ENCODE peak calls at places on chromosomes 13 and 19, in six cellular contexts. K is fibroblast of pulmonary artery, W is MM.1S, Q is heart left ventricle, O is foreskin fibroblast, T is upper lobe of left lung. R is an unnamed sample.

GRCh38 chr13:110662105-110662504 is 43.8 kb downstream of the CARS2 start:
- DNase-seq in K (no peak), Q (no peak), W (no peak), T (peak), O (no peak), R (no peak)

GRCh38 chr13:31440132-31440531 is 240.4 kb downstream of the B3GLCT start:
- DNase-seq in T (no peak), K (no peak), W (no peak), O (no peak), Q (no peak), R (no peak)

GRCh38 chr13:43134896-43135295 is 111.5 kb downstream of the DNAJC15 start:
- DNase-seq in O (no peak), W (no peak), K (no peak), Q (no peak), T (no peak), R (no peak)

GRCh38 chr13:110396913-110397379 is 89.9 kb downstream of the COL4A2 start:
- DNase-seq in O (peak), Q (peak), K (peak), W (no peak), T (no peak), R (no peak)

GRCh38 chr19:33235269-33235995 is 9.8 kb upstream of the SLC7A10 start:
- DNase-seq in T (peak), Q (peak), O (peak), K (peak), W (peak), R (peak)

GRCh38 chr19:52601025-52601973 is 31.2 kb downstream of the ZNF701 start:
- DNase-seq in Q (peak), K (peak), T (peak), W (peak), O (peak), R (peak)

GRCh38 chr13:28792992-28793391 is 27.1 kb upstream of the MTUS2 start:
- DNase-seq in O (peak), K (peak), T (no peak), W (no peak), Q (no peak), R (no peak)

GRCh38 chr19:31350693-31351211 is 1.5 kb upstream of the TSHZ3 start:
- DNase-seq in T (peak), W (no peak), Q (peak), K (peak), O (peak), R (no peak)

GRCh38 chr19:1525343-1525742 is 1.5 kb downstream of the PLK5 start:
- DNase-seq in Q (no peak), K (no peak), O (no peak), T (no peak), W (no peak), R (no peak)

GRCh38 chr13:39269411-39269810 is 231.2 kb downstream of the NHLRC3 start:
- DNase-seq in Q (no peak), W (no peak), K (no peak), O (no peak), T (no peak), R (no peak)

GRCh38 chr13:28299941-28300340 is 161.6 kb downstream of the PAN3 start:
- DNase-seq in T (no peak), Q (no peak), W (no peak), K (no peak), O (no peak), R (no peak)

GRCh38 chr19:48881741-48882657 is 9.8 kb downstream of the PPP1R15A start:
- DNase-seq in W (peak), O (no peak), Q (no peak), T (no peak), K (no peak), R (no peak)

GRCh38 chr13:30463820-30464495 is 1.8 kb downstream of the HMGB1 start:
- DNase-seq in W (peak), Q (peak), O (peak), T (no peak), K (peak), R (peak)

GRCh38 chr13:39159393-39159792 is 121.1 kb downstream of the NHLRC3 start:
- DNase-seq in Q (no peak), O (no peak), T (no peak), K (no peak), W (no peak), R (no peak)

GRCh38 chr19:16951529-16951928 is 62.7 kb downstream of the F2RL3 start:
- DNase-seq in K (no peak), O (no peak), Q (no peak), W (no peak), T (no peak), R (peak)

GRCh38 chr19:3980353-3981251 is 4.7 kb downstream of the EEF2 start:
- DNase-seq in K (no peak), W (no peak), Q (no peak), T (peak), O (no peak), R (no peak)

GRCh38 chr19:45531349-45531748 is 24.1 kb downstream of the VASP start:
- DNase-seq in Q (no peak), T (no peak), K (no peak), O (no peak), W (no peak), R (no peak)

GRCh38 chr19:55703790-55704215 is 28.8 kb downstream of the EPN1 start:
- DNase-seq in W (no peak), O (peak), Q (no peak), K (peak), T (peak), R (peak)

GRCh38 chr19:46784262-46785053 is 3.9 kb downstream of the SLC1A5 start:
- DNase-seq in O (no peak), T (peak), W (peak), Q (peak), K (peak), R (peak)

GRCh38 chr19:13748169-13748884 is 16.0 kb upstream of the MRI1 start:
- DNase-seq in K (peak), W (peak), Q (no peak), T (no peak), O (peak), R (no peak)

GRCh38 chr13:79459906-79460305 is 21.0 kb upstream of the NDFIP2 start:
- DNase-seq in O (no peak), W (no peak), K (no peak), Q (no peak), T (no peak), R (no peak)

GRCh38 chr13:98456423-98456845 is 120.5 kb downstream of the STK24 start:
- DNase-seq in T (no peak), O (no peak), K (no peak), W (no peak), Q (no peak), R (no peak)

GRCh38 chr13:98458431-98458830 is 118.5 kb downstream of the STK24 start:
- DNase-seq in Q (no peak), W (no peak), O (no peak), K (no peak), T (peak), R (no peak)

GRCh38 chr13:98459171-98459681 is 117.7 kb downstream of the STK24 start:
- DNase-seq in O (no peak), Q (no peak), W (no peak), T (peak), K (no peak), R (no peak)

GRCh38 chr13:98454389-98454881 is 122.5 kb downstream of the STK24 start:
- DNase-seq in O (peak), Q (no peak), T (no peak), K (peak), W (no peak), R (no peak)

GRCh38 chr13:98457053-98457452 is 119.9 kb downstream of the STK24 start:
- DNase-seq in K (no peak), O (no peak), T (peak), W (no peak), Q (no peak), R (no peak)
- TF ChIP-seq CTCF in K (no peak), O (no peak), T (no peak), W (no peak), Q (no peak), R (no peak)

GRCh38 chr13:102197193-102197592 is 204.7 kb downstream of the FGF14 start:
- DNase-seq in K (no peak), W (no peak), Q (no peak), T (no peak), O (peak), R (no peak)
- TF ChIP-seq CTCF in K (no peak), W (peak), Q (no peak), T (no peak), O (peak), R (no peak)

DNA sequence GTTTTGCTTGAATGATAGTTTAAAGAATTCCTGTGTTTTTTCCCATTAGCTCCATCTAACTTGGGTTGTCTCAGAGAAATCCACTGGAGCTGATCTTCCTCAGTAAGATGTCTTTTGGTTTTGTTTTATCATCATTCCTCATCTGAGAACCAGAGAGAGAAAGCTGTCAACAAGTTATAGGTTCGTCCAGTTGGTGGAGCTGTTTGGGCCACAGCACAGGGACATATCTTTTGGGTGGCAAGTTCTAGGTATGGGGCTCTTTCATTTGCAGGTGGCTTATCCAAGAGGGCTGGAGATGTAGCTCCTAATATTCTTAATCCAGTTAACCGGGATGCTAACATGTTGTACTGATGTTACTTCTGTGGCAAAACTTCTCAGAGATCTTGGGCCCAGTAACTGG is 174.2 kb downstream of the KCNRG start:
- DNase-seq in T (no peak), Q (no peak), O (no peak), K (no peak), W (no peak), R (no peak)
- TF ChIP-seq CTCF in T (no peak), Q (no peak), O (no peak), K (no peak), W (peak), R (no peak)

DNA sequence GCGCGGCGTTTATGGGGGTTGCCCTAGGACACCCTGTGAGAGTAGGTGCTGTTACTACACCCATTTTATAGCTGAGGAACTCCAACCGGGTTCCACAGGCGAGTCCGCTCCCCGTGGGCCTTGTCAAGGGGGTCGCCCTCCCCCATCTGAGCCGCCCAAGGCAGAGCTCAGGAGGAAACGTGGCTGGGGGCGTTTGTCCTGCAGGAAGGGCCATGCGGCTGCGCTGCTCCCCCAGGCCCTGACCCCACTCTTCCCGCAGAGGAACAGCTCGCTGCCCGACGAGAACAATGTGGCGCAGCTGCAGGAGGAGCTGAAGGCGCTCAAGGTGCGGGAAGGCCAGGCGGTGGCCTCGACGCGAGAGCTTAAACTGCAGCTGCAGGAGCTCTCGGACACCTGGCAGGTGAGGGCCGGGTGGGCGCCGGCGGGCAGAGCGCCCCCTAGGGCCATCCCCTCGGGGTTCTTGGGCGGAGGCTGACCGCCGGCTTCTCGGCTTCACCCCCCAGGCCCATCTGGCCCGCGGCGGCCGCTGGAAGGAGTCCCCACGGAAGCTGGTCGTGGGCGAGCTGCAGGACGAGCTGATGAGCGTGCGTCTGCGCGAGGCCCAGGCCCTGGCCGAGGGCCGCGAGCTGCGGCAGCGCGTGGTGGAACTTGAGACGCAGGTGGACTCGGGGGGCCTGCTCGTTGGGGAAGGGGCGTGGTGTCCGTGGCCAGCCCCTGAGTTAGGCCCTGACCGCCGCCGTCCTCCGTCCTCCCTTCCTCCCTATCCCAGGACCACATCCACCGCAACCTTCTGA is 12.4 kb downstream of the PRR36 start:
- DNase-seq in W (no peak), Q (no peak), O (no peak), K (no peak), T (peak), R (no peak)
- TF ChIP-seq CTCF in W (no peak), Q (no peak), O (no peak), K (no peak), T (no peak), R (no peak)

GRCh38 chr19:20247016-20247683 is 80.1 kb downstream of the ZNF486 start:
- DNase-seq in K (peak), Q (no peak), T (no peak), W (no peak), O (no peak), R (no peak)
- TF ChIP-seq CTCF in K (peak), Q (peak), T (no peak), W (peak), O (no peak), R (no peak)

GRCh38 chr13:89902223-89902622 is 1445.3 kb upstream of the MIR17HG start:
- DNase-seq in T (no peak), K (no peak), Q (no peak), W (no peak), O (no peak), R (no peak)

GRCh38 chr13:89899302-89900103 is 1448.0 kb upstream of the MIR17HG start:
- DNase-seq in O (no peak), T (no peak), Q (no peak), K (no peak), W (no peak), R (no peak)

GRCh38 chr13:89900104-89900760 is 1447.3 kb upstream of the MIR17HG start:
- DNase-seq in T (no peak), K (no peak), Q (no peak), W (no peak), O (no peak), R (no peak)

GRCh38 chr13:89903115-89903514 is 1444.4 kb upstream of the MIR17HG start:
- DNase-seq in W (no peak), T (no peak), K (no peak), Q (no peak), O (no peak), R (no peak)

DNA sequence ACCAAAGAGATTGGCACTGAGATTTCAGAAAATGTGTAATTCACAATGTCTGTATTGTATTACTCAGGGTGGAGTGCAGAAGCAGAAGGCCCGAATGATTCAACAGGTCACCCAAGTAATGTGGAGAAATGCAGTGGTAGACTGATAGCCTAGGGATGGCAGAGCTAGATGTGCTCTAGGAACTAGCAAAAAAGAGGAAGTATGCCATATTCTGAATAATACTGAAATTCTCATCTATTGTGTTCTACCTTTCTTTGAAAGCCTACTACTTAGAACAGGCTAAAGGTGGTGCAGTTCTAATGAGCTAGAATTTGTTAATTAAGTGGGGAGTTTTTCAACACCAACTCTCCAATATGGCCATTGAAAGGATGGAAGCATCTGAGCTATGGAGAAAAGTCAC is 1449.8 kb upstream of the MIR17HG start:
- DNase-seq in W (peak), T (no peak), O (no peak), Q (no peak), K (no peak), R (peak)
- TF ChIP-seq CTCF in W (no peak), T (no peak), O (no peak), Q (no peak), K (no peak), R (no peak)

GRCh38 chr13:21089827-21090226 is 28.4 kb upstream of the LATS2 start:
- DNase-seq in O (no peak), K (no peak), W (no peak), Q (no peak), T (no peak), R (no peak)
- TF ChIP-seq CTCF in O (no peak), K (no peak), W (no peak), Q (no peak), T (no peak), R (no peak)

DNA sequence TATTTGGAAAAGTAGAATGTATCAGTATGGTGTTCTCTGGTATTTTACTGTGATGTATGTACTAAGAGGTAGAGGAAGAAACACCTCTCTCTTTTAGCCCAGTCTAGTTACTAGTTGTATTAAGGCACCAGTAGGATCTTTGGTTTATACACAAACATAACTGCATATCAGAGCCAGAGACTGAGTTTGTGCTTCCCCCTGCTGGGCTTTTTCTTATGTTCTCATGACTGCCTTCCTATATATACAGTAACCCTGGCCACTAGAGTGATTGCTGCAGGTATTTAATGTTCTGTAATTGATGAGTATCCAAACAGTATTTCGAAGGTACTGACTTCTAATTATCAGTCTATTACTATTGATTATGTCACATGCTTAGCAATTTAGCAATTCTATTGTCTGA is 202.5 kb upstream of the KLHL1 start:
- DNase-seq in Q (peak), W (peak), O (no peak), T (no peak), K (peak), R (peak)
- TF ChIP-seq CTCF in Q (no peak), W (peak), O (no peak), T (no peak), K (peak), R (peak)

R was measured in GM13976.